ENCODE peak calls at places on chromosomes 3 and 15, in seven cellular contexts. One of them, this sample, is unnamed.
A peak's percentile ranks its signal among the peaks of the same experiment; 100 is the strongest.

GRCh38 chr3:172102123-172102882 is 62.9 kb downstream of the FNDC3B start:
- DNase-seq in cardiac fibroblast: no peak
- DNase-seq in RWPE1: no peak
- DNase-seq in H9: no peak
- DNase-seq in Peyer's patch: peak; percentile 55
- DNase-seq in HepG2: no peak
- DNase-seq in ovary: no peak
- DNase-seq in this sample: no peak

GRCh38 chr3:14789640-14790285 is 29.0 kb upstream of the FGD5 start:
- DNase-seq in cardiac fibroblast: no peak
- DNase-seq in RWPE1: no peak
- DNase-seq in H9: no peak
- DNase-seq in Peyer's patch: no peak
- DNase-seq in HepG2: no peak
- DNase-seq in ovary: no peak
- DNase-seq in this sample: no peak

GRCh38 chr3:50616003-50616769 is 765 bp upstream of the MAPKAPK3 start:
- DNase-seq in cardiac fibroblast: peak; percentile 87
- DNase-seq in RWPE1: peak; percentile 79
- DNase-seq in H9: peak; percentile 91
- DNase-seq in Peyer's patch: peak; percentile 94
- DNase-seq in HepG2: peak; percentile 74
- DNase-seq in ovary: peak; percentile 85
- DNase-seq in this sample: peak; percentile 78

GRCh38 chr15:52680041-52680391 is 828 bp upstream of the ATOSA start:
- DNase-seq in cardiac fibroblast: peak; percentile 41
- DNase-seq in RWPE1: no peak
- DNase-seq in H9: no peak
- DNase-seq in Peyer's patch: no peak
- DNase-seq in HepG2: no peak
- DNase-seq in ovary: no peak
- DNase-seq in this sample: peak; percentile 38

GRCh38 chr3:95615592-95616310 is 1198.6 kb upstream of the EPHA6 start:
- DNase-seq in cardiac fibroblast: no peak
- DNase-seq in RWPE1: no peak
- DNase-seq in H9: no peak
- DNase-seq in Peyer's patch: no peak
- DNase-seq in HepG2: no peak
- DNase-seq in ovary: no peak
- DNase-seq in this sample: no peak

GRCh38 chr3:127654374-127654773 is 18.4 kb upstream of the ABTB1 start:
- DNase-seq in cardiac fibroblast: peak; percentile 4
- DNase-seq in RWPE1: no peak
- DNase-seq in H9: no peak
- DNase-seq in Peyer's patch: no peak
- DNase-seq in HepG2: no peak
- DNase-seq in ovary: no peak
- DNase-seq in this sample: no peak

GRCh38 chr3:169264711-169265110 is 398.8 kb downstream of the MECOM start:
- DNase-seq in cardiac fibroblast: peak; percentile 53
- DNase-seq in RWPE1: peak; percentile 9
- DNase-seq in H9: no peak
- DNase-seq in Peyer's patch: peak; percentile 54
- DNase-seq in HepG2: no peak
- DNase-seq in ovary: no peak
- DNase-seq in this sample: peak; percentile 11

GRCh38 chr3:58116161-58116955 is 94.4 kb downstream of the DNASE1L3 start:
- DNase-seq in cardiac fibroblast: no peak
- DNase-seq in RWPE1: no peak
- DNase-seq in H9: no peak
- DNase-seq in Peyer's patch: peak; percentile 83
- DNase-seq in HepG2: no peak
- DNase-seq in ovary: no peak
- DNase-seq in this sample: no peak

GRCh38 chr3:12279591-12280326 is 9.1 kb upstream of the PPARG start:
- DNase-seq in cardiac fibroblast: no peak
- DNase-seq in RWPE1: no peak
- DNase-seq in H9: no peak
- DNase-seq in Peyer's patch: no peak
- DNase-seq in HepG2: no peak
- DNase-seq in ovary: no peak
- DNase-seq in this sample: no peak

GRCh38 chr15:99564221-99565030 is 1.4 kb upstream of the MEF2A start:
- DNase-seq in cardiac fibroblast: peak; percentile 38
- DNase-seq in RWPE1: peak; percentile 12
- DNase-seq in H9: peak; percentile 36
- DNase-seq in Peyer's patch: peak; percentile 52
- DNase-seq in HepG2: peak; percentile 36
- DNase-seq in ovary: peak; percentile 56
- DNase-seq in this sample: peak; percentile 36

GRCh38 chr15:95429345-95429744 is 901.2 kb upstream of the NR2F2 start:
- DNase-seq in cardiac fibroblast: no peak
- DNase-seq in RWPE1: no peak
- DNase-seq in H9: no peak
- DNase-seq in Peyer's patch: no peak
- DNase-seq in HepG2: no peak
- DNase-seq in ovary: no peak
- DNase-seq in this sample: no peak

GRCh38 chr3:146181181-146181580 is 20.2 kb upstream of the PLOD2 start:
- DNase-seq in cardiac fibroblast: no peak
- DNase-seq in RWPE1: no peak
- DNase-seq in H9: no peak
- DNase-seq in Peyer's patch: no peak
- DNase-seq in HepG2: no peak
- DNase-seq in ovary: no peak
- DNase-seq in this sample: no peak

GRCh38 chr3:43996379-43997301 is 245.0 kb upstream of the TOPAZ1 start:
- DNase-seq in cardiac fibroblast: peak; percentile 59
- DNase-seq in RWPE1: peak; percentile 23
- DNase-seq in H9: peak; percentile 61
- DNase-seq in Peyer's patch: peak; percentile 55
- DNase-seq in HepG2: no peak
- DNase-seq in ovary: no peak
- DNase-seq in this sample: peak; percentile 51

GRCh38 chr15:78855746-78856145 is 16.9 kb upstream of the MORF4L1 start:
- DNase-seq in cardiac fibroblast: peak; percentile 92
- DNase-seq in RWPE1: no peak
- DNase-seq in H9: no peak
- DNase-seq in Peyer's patch: no peak
- DNase-seq in HepG2: no peak
- DNase-seq in ovary: no peak
- DNase-seq in this sample: peak; percentile 88

GRCh38 chr3:137852511-137852910 is 88.4 kb downstream of the SOX14 start:
- DNase-seq in cardiac fibroblast: no peak
- DNase-seq in RWPE1: no peak
- DNase-seq in H9: no peak
- DNase-seq in Peyer's patch: no peak
- DNase-seq in HepG2: no peak
- DNase-seq in ovary: no peak
- DNase-seq in this sample: no peak

GRCh38 chr3:197186887-197187588 is 111.4 kb downstream of the DLG1 start:
- DNase-seq in cardiac fibroblast: peak; percentile 75
- DNase-seq in RWPE1: peak; percentile 43
- DNase-seq in H9: no peak
- DNase-seq in Peyer's patch: peak; percentile 62
- DNase-seq in HepG2: peak; percentile 63
- DNase-seq in ovary: no peak
- DNase-seq in this sample: peak; percentile 57

GRCh38 chr15:35910227-35910626 is 364.3 kb upstream of the DPH6 start:
- DNase-seq in cardiac fibroblast: no peak
- DNase-seq in RWPE1: no peak
- DNase-seq in H9: no peak
- DNase-seq in Peyer's patch: no peak
- DNase-seq in HepG2: no peak
- DNase-seq in ovary: no peak
- DNase-seq in this sample: no peak

GRCh38 chr3:34634939-34635338 is 836.5 kb downstream of the PDCD6IP start:
- DNase-seq in cardiac fibroblast: no peak
- DNase-seq in RWPE1: no peak
- DNase-seq in H9: no peak
- DNase-seq in Peyer's patch: no peak
- DNase-seq in HepG2: no peak
- DNase-seq in ovary: no peak
- DNase-seq in this sample: no peak

GRCh38 chr3:178748874-178749273 is 212.6 kb downstream of the KCNMB2 start:
- DNase-seq in cardiac fibroblast: no peak
- DNase-seq in RWPE1: no peak
- DNase-seq in H9: no peak
- DNase-seq in Peyer's patch: no peak
- DNase-seq in HepG2: no peak
- DNase-seq in ovary: no peak
- DNase-seq in this sample: no peak

GRCh38 chr3:42061711-42062408 is 29.3 kb upstream of the TRAK1 start:
- DNase-seq in cardiac fibroblast: peak; percentile 97
- DNase-seq in RWPE1: peak; percentile 87
- DNase-seq in H9: peak; percentile 73
- DNase-seq in Peyer's patch: peak; percentile 72
- DNase-seq in HepG2: no peak
- DNase-seq in ovary: no peak
- DNase-seq in this sample: peak; percentile 96

GRCh38 chr3:105466495-105467080 is 99.9 kb downstream of the ALCAM start:
- DNase-seq in cardiac fibroblast: no peak
- DNase-seq in RWPE1: no peak
- DNase-seq in H9: no peak
- DNase-seq in Peyer's patch: no peak
- DNase-seq in HepG2: no peak
- DNase-seq in ovary: no peak
- DNase-seq in this sample: peak; percentile 33

GRCh38 chr15:57403007-57403406 is 26.7 kb downstream of the CGNL1 start:
- DNase-seq in cardiac fibroblast: no peak
- DNase-seq in RWPE1: no peak
- DNase-seq in H9: no peak
- DNase-seq in Peyer's patch: no peak
- DNase-seq in HepG2: no peak
- DNase-seq in ovary: no peak
- DNase-seq in this sample: no peak

GRCh38 chr3:42796332-42796885 is 7.9 kb downstream of the HIGD1A start:
- DNase-seq in cardiac fibroblast: no peak
- DNase-seq in RWPE1: no peak
- DNase-seq in H9: peak; percentile 30
- DNase-seq in Peyer's patch: no peak
- DNase-seq in HepG2: no peak
- DNase-seq in ovary: no peak
- DNase-seq in this sample: no peak

GRCh38 chr3:108588616-108589015 is 622 bp downstream of the CIP2A start:
- DNase-seq in cardiac fibroblast: peak; percentile 22
- DNase-seq in RWPE1: no peak
- DNase-seq in H9: no peak
- DNase-seq in Peyer's patch: no peak
- DNase-seq in HepG2: no peak
- DNase-seq in ovary: no peak
- DNase-seq in this sample: no peak

GRCh38 chr3:194399874-194400411 is 877 bp upstream of the GP5 start:
- DNase-seq in cardiac fibroblast: no peak
- DNase-seq in RWPE1: no peak
- DNase-seq in H9: no peak
- DNase-seq in Peyer's patch: peak; percentile 37
- DNase-seq in HepG2: no peak
- DNase-seq in ovary: no peak
- DNase-seq in this sample: no peak

GRCh38 chr3:48151058-48151806 is 37.0 kb downstream of the CDC25A start:
- DNase-seq in cardiac fibroblast: peak; percentile 86
- DNase-seq in RWPE1: peak; percentile 70
- DNase-seq in H9: peak; percentile 93
- DNase-seq in Peyer's patch: peak; percentile 86
- DNase-seq in HepG2: peak; percentile 78
- DNase-seq in ovary: peak; percentile 77
- DNase-seq in this sample: peak; percentile 74

GRCh38 chr15:32873292-32874114 is 155.7 kb downstream of the GREM1 start:
- DNase-seq in cardiac fibroblast: peak; percentile 52
- DNase-seq in RWPE1: no peak
- DNase-seq in H9: no peak
- DNase-seq in Peyer's patch: no peak
- DNase-seq in HepG2: no peak
- DNase-seq in ovary: no peak
- DNase-seq in this sample: no peak

GRCh38 chr15:67806539-67806935 is 18.8 kb upstream of the SKOR1 start:
- DNase-seq in cardiac fibroblast: no peak
- DNase-seq in RWPE1: no peak
- DNase-seq in H9: peak; percentile 30
- DNase-seq in Peyer's patch: peak; percentile 41
- DNase-seq in HepG2: no peak
- DNase-seq in ovary: no peak
- DNase-seq in this sample: no peak

GRCh38 chr15:80474224-80474619 is 70.0 kb downstream of the ARNT2 start:
- DNase-seq in cardiac fibroblast: no peak
- DNase-seq in RWPE1: no peak
- DNase-seq in H9: no peak
- DNase-seq in Peyer's patch: no peak
- DNase-seq in HepG2: no peak
- DNase-seq in ovary: no peak
- DNase-seq in this sample: no peak
- TF ChIP-seq CTCF in cardiac fibroblast: no peak
- TF ChIP-seq CTCF in RWPE1: no peak
- TF ChIP-seq CTCF in H9: no peak
- TF ChIP-seq CTCF in Peyer's patch: no peak
- TF ChIP-seq CTCF in HepG2: no peak
- TF ChIP-seq CTCF in ovary: no peak
- TF ChIP-seq CTCF in this sample: no peak

GRCh38 chr3:16366581-16366980 is 101.6 kb downstream of the OXNAD1 start:
- DNase-seq in cardiac fibroblast: no peak
- DNase-seq in RWPE1: no peak
- DNase-seq in H9: peak; percentile 43
- DNase-seq in Peyer's patch: no peak
- DNase-seq in HepG2: no peak
- DNase-seq in ovary: no peak
- DNase-seq in this sample: no peak
- TF ChIP-seq CTCF in cardiac fibroblast: no peak
- TF ChIP-seq CTCF in RWPE1: no peak
- TF ChIP-seq CTCF in H9: peak; percentile 73
- TF ChIP-seq CTCF in Peyer's patch: no peak
- TF ChIP-seq CTCF in HepG2: no peak
- TF ChIP-seq CTCF in ovary: no peak
- TF ChIP-seq CTCF in this sample: no peak

GRCh38 chr15:81294501-81294850 is 29.5 kb downstream of the STARD5 start:
- DNase-seq in cardiac fibroblast: no peak
- DNase-seq in RWPE1: no peak
- DNase-seq in H9: peak; percentile 48
- DNase-seq in Peyer's patch: peak; percentile 59
- DNase-seq in HepG2: no peak
- DNase-seq in ovary: no peak
- DNase-seq in this sample: no peak
- TF ChIP-seq CTCF in cardiac fibroblast: no peak
- TF ChIP-seq CTCF in RWPE1: no peak
- TF ChIP-seq CTCF in H9: no peak
- TF ChIP-seq CTCF in Peyer's patch: no peak
- TF ChIP-seq CTCF in HepG2: peak; percentile 14
- TF ChIP-seq CTCF in ovary: no peak
- TF ChIP-seq CTCF in this sample: no peak

DNA sequence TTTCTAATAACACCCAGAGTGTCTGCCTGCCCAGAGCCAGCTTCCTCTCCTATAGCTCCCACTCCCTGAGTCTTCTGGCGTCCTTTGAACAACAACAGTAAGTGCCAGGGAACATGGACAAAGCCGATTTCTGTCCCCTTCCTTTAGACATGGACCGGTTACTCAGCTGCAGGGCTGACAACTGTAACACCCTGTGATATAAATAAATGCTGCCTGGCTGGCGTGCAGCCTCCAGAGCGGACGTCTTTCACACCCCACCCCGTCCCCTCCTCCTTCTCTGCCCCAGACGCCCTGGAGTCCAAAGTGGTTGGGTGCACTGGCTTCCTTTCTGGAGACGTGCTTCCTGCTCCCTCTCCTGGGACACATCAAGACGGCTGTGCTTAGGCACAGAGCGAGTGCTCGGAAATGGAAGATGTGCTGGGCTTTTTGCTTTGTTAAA is 281.9 kb upstream of the LRRFIP2 start:
- DNase-seq in cardiac fibroblast: peak; percentile 61
- DNase-seq in RWPE1: no peak
- DNase-seq in H9: no peak
- DNase-seq in Peyer's patch: peak; percentile 85
- DNase-seq in HepG2: no peak
- DNase-seq in ovary: no peak
- DNase-seq in this sample: peak; percentile 28
- TF ChIP-seq CTCF in cardiac fibroblast: peak; percentile 2
- TF ChIP-seq CTCF in RWPE1: no peak
- TF ChIP-seq CTCF in H9: no peak
- TF ChIP-seq CTCF in Peyer's patch: no peak
- TF ChIP-seq CTCF in HepG2: no peak
- TF ChIP-seq CTCF in ovary: no peak
- TF ChIP-seq CTCF in this sample: no peak